ENCODE peak calls at places on chromosomes 4 and X, in nine cellular contexts. R is activated T-helper 1 cell treated with Interleukin-2 at 50 U/mL for 16 hours, U is stomach, I is ureter, L is upper lobe of right lung, P is uterus, H is NCI-H1417, O is fibroblast of mammary gland, Q is SW480. F is an unnamed sample.
A peak's percentile ranks its signal among the peaks of the same experiment; 100 is the strongest.

GRCh38 chr4:180057891-180058643 is 2185.1 kb upstream of the TENM3 start:
- DNase-seq in I (peak; percentile 44), H (peak; percentile 83), R (no peak), L (peak; percentile 69), Q (peak; percentile 19), U (no peak), P (no peak), O (peak; percentile 2), F (no peak)

GRCh38 chrX:68647156-68647957 is at the start of gene STARD8:
- DNase-seq in I (no peak), U (peak; percentile 40), R (no peak), O (peak; percentile 52), L (peak; percentile 61), P (peak; percentile 34), H (no peak), Q (peak; percentile 45), F (no peak)

GRCh38 chr4:7723625-7724024 is 216.0 kb downstream of the AFAP1 start:
- DNase-seq in R (no peak), U (no peak), P (no peak), L (no peak), H (no peak), Q (no peak), O (no peak), I (no peak), F (no peak)

GRCh38 chr4:128322986-128323385 is 35.4 kb upstream of the PGRMC2 start:
- DNase-seq in L (no peak), O (peak; percentile 57), Q (peak; percentile 33), R (no peak), U (no peak), P (no peak), H (no peak), I (no peak), F (no peak)

GRCh38 chr4:82797048-82797590 is 1.5 kb downstream of the SCD5 start:
- DNase-seq in U (no peak), P (no peak), Q (no peak), L (no peak), H (peak; percentile 76), I (no peak), R (no peak), O (no peak), F (no peak)

GRCh38 chr4:80989921-80990544 is 40.5 kb upstream of the BMP3 start:
- DNase-seq in L (no peak), R (no peak), O (peak; percentile 75), I (no peak), Q (peak; percentile 43), U (no peak), P (no peak), H (peak; percentile 35), F (no peak)

GRCh38 chr4:37665347-37666009 is 20.7 kb downstream of the RELL1 start:
- DNase-seq in Q (no peak), P (peak; percentile 42), O (no peak), H (no peak), R (no peak), U (no peak), I (no peak), L (no peak), F (no peak)

GRCh38 chrX:69277961-69278795 is 112.9 kb upstream of the PJA1 start:
- DNase-seq in Q (no peak), O (no peak), I (no peak), P (no peak), L (no peak), U (no peak), R (no peak), H (no peak), F (no peak)

GRCh38 chr4:85430697-85431096 is 44.3 kb upstream of the ARHGAP24 start:
- DNase-seq in P (no peak), L (no peak), Q (no peak), H (no peak), I (no peak), R (no peak), U (no peak), O (no peak), F (no peak)

GRCh38 chr4:89221175-89221867 is 86.3 kb downstream of the GPRIN3 start:
- DNase-seq in P (no peak), U (no peak), O (no peak), L (no peak), I (no peak), H (no peak), R (no peak), Q (peak; percentile 42), F (no peak)

GRCh38 chr4:26937136-26937535 is 76.5 kb downstream of the STIM2 start:
- DNase-seq in O (no peak), L (no peak), I (no peak), H (no peak), P (no peak), U (no peak), R (no peak), Q (no peak), F (no peak)

GRCh38 chr4:74283614-74284013 is 24.7 kb upstream of the EPGN start:
- DNase-seq in O (peak; percentile 73), U (no peak), I (no peak), L (no peak), R (no peak), P (no peak), Q (no peak), H (no peak), F (no peak)

GRCh38 chr4:26803462-26803861 is 57.2 kb upstream of the STIM2 start:
- DNase-seq in H (no peak), O (no peak), L (no peak), R (no peak), Q (no peak), I (no peak), U (no peak), P (no peak), F (no peak)

GRCh38 chr4:8786166-8786565 is 85.5 kb downstream of the HMX1 start:
- DNase-seq in I (no peak), L (no peak), Q (no peak), H (no peak), R (no peak), U (no peak), O (no peak), P (no peak), F (no peak)

GRCh38 chr4:41538017-41538733 is at the start of gene LIMCH1:
- DNase-seq in P (peak; percentile 40), H (no peak), R (no peak), U (no peak), O (no peak), I (peak; percentile 52), Q (no peak), L (peak; percentile 67), F (no peak)

GRCh38 chr4:87375719-87376291 is 15.2 kb downstream of the HSD17B11 start:
- DNase-seq in Q (peak; percentile 40), L (no peak), R (no peak), H (no peak), O (peak; percentile 90), U (peak; percentile 55), I (no peak), P (peak; percentile 55), F (no peak)

GRCh38 chrX:64202808-64203320 is 2.6 kb downstream of the AMER1 start:
- DNase-seq in O (peak; percentile 8), P (no peak), Q (no peak), L (no peak), I (no peak), U (no peak), H (no peak), R (no peak), F (no peak)

GRCh38 chr4:174314770-174315169 is 31.1 kb downstream of the CEP44 start:
- DNase-seq in R (no peak), H (no peak), L (no peak), U (no peak), I (no peak), O (peak; percentile 79), Q (peak; percentile 14), P (no peak), F (no peak)

GRCh38 chrX:27086221-27086620 is 376.9 kb downstream of the PPP4R3C start:
- DNase-seq in P (no peak), U (no peak), I (no peak), H (no peak), L (no peak), Q (no peak), R (no peak), O (no peak), F (no peak)

GRCh38 chr4:7753931-7754465 is 185.7 kb downstream of the AFAP1 start:
- DNase-seq in U (no peak), I (no peak), Q (no peak), R (no peak), L (no peak), H (no peak), O (no peak), P (no peak), F (no peak)

GRCh38 chr4:5474756-5475155 is 233.6 kb downstream of the EVC2 start:
- DNase-seq in L (no peak), I (no peak), O (no peak), P (no peak), H (no peak), R (no peak), Q (no peak), U (no peak), F (no peak)

GRCh38 chrX:71118985-71119535 is 664 bp downstream of the MED12 start:
- DNase-seq in H (no peak), Q (no peak), I (no peak), U (no peak), P (no peak), O (no peak), R (no peak), L (no peak), F (no peak)

F was measured in effector memory CD4-positive, alpha-beta T cell.